ENCODE peak calls at places on chromosomes 1 and 21, in five cellular contexts. B is SK-N-SH, D is K562, S is PC-9, L is body of pancreas. J is an unnamed sample. For H3K4me1 and H3K36me3, the result is how much of the 10 kb centered on the place peaks cover.

GRCh38 chr1:43858324-43858723 is 75.3 kb upstream of the ARTN start:
- DNase-seq in L (peak), S (peak), B (peak), D (no peak), J (no peak)

GRCh38 chr1:198143797-198144196 is 13.0 kb upstream of the NEK7 start:
- DNase-seq in S (no peak), D (no peak), L (no peak), B (no peak), J (no peak)

GRCh38 chr1:65393345-65393744 is 27.1 kb upstream of the LEPR start:
- DNase-seq in S (no peak), B (no peak), D (peak), L (no peak), J (no peak)

GRCh38 chr1:185645686-185646085 is 88.5 kb upstream of the HMCN1 start:
- DNase-seq in B (no peak), L (no peak), S (no peak), D (no peak), J (no peak)

GRCh38 chr1:76802094-76802493 is 65.2 kb upstream of the ST6GALNAC5 start:
- DNase-seq in L (no peak), S (no peak), B (peak), D (no peak), J (no peak)

GRCh38 chr1:187871177-187871576 is 1042.4 kb downstream of the PLA2G4A start:
- DNase-seq in B (peak), L (no peak), D (no peak), S (no peak), J (no peak)

GRCh38 chr1:100516854-100517253 is 21.1 kb upstream of the GPR88 start:
- DNase-seq in B (no peak), D (no peak), L (no peak), S (no peak), J (no peak)

GRCh38 chr1:42177551-42177981 is 13.0 kb upstream of the GUCA2A start:
- DNase-seq in D (no peak), S (no peak), B (no peak), L (no peak), J (no peak)

GRCh38 chr1:180123463-180123936 is 31.2 kb upstream of the QSOX1 start:
- DNase-seq in B (no peak), S (peak), D (no peak), L (peak), J (no peak)

GRCh38 chr1:28983509-28984310 is 69.3 kb downstream of the EPB41 start:
- DNase-seq in L (peak), D (no peak), S (no peak), B (no peak), J (no peak)

GRCh38 chr1:48338257-48338656 is 115.7 kb downstream of the SLC5A9 start:
- DNase-seq in S (no peak), B (no peak), L (no peak), D (no peak), J (no peak)

GRCh38 chr1:1298861-1299685 is 8.7 kb downstream of the ACAP3 start:
- DNase-seq in D (no peak), B (peak), S (no peak), L (no peak), J (no peak)

GRCh38 chr1:147892731-147893214 is 9.8 kb upstream of the GJA8 start:
- DNase-seq in L (peak), S (peak), B (peak), D (peak), J (no peak)

GRCh38 chr21:30193201-30193600 is 22.7 kb downstream of the CLDN8 start:
- DNase-seq in D (no peak), L (no peak), S (no peak), B (no peak), J (no peak)

GRCh38 chr1:3483801-3484444 is 29.5 kb downstream of the ARHGEF16 start:
- DNase-seq in S (no peak), B (peak), D (peak), L (peak), J (peak)

GRCh38 chr1:14217384-14217783 is 381.1 kb upstream of the KAZN start:
- DNase-seq in D (no peak), L (no peak), S (no peak), B (no peak), J (no peak)

GRCh38 chr1:226199971-226200370 is 13.4 kb upstream of the ACBD3 start:
- DNase-seq in S (no peak), D (no peak), B (no peak), L (no peak), J (no peak)

GRCh38 chr21:28633803-28634572 is 358.7 kb downstream of the LTN1 start:
- DNase-seq in S (no peak), L (no peak), D (no peak), B (no peak), J (no peak)

GRCh38 chr21:45280178-45280821 is 7.4 kb downstream of the POFUT2 start:
- DNase-seq in B (no peak), D (no peak), L (no peak), S (no peak), J (no peak)

GRCh38 chr1:183871142-183871541 is 66.2 kb downstream of the RGL1 start:
- DNase-seq in D (no peak), L (no peak), S (peak), B (no peak), J (no peak)

GRCh38 chr1:54461731-54462596 is 55.8 kb upstream of the SSBP3 start:
- DNase-seq in D (no peak), S (no peak), B (peak), L (no peak), J (peak)

GRCh38 chr1:8661185-8662110 is 156.0 kb downstream of the RERE start:
- DNase-seq in S (peak), B (no peak), D (peak), L (peak), J (no peak)
- H3K4me1 ChIP-seq in S (under half), B (under half), D (under half), L (half or more), J (half or more)

DNA sequence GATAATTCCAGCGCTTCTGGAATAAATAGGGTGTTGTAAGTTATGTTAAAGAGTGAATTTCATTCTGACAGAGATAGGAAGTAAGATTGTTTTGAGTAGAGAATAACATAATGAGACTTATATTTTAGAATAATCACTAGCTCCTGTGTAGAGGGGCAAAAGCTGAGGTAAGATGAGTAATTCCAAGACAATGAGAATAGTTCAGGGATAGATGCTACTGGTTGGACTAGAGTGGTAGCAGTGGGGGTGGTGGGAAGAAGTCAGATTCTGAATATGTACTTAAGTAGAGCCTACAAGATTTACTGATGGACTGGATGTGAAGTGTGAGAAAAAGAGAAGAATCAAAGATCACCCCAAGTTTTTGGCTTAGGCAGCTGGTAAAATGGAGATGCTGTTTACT is 23.3 kb upstream of the MOV10 start:
- DNase-seq in D (no peak), L (no peak), S (no peak), B (no peak), J (no peak)
- H3K36me3 ChIP-seq in D (half or more), L (under half), S (half or more), B (half or more), J (under half)

DNA sequence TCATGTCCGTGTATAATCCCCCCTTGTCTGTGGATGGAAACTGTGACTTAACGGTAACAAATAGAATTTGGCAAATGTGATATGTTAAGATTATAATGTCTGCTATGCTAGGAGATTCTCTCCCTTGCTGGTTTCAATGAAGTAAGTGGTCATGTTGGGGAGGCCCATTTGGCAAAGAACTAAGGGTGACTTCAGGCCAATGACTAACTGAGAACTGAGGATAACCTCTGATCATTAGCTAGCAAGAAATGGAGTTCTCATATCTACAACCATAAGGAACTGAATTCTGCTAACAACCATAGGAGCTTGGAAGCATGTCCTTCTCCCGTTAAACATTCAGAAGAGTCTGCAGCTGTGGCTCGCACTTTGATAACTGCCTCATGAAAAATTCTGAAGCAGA is 2.3 kb downstream of the IFI44L start:
- DNase-seq in B (no peak), S (no peak), L (no peak), D (no peak), J (no peak)
- H3K4me3 ChIP-seq in B (no peak), S (no peak), L (no peak), D (no peak), J (no peak)

GRCh38 chr1:16175610-16176553 is 20.0 kb upstream of the EPHA2 start:
- DNase-seq in B (peak), L (peak), D (peak), S (peak), J (peak)

GRCh38 chr1:16177306-16177705 is 21.4 kb upstream of the EPHA2 start:
- DNase-seq in D (no peak), B (no peak), L (no peak), S (no peak), J (no peak)

GRCh38 chr1:16181887-16182719 is 26.2 kb upstream of the EPHA2 start:
- DNase-seq in S (peak), B (no peak), D (no peak), L (peak), J (peak)

GRCh38 chr1:16180291-16180824 is 24.5 kb upstream of the EPHA2 start:
- DNase-seq in S (peak), L (no peak), D (no peak), B (no peak), J (no peak)

GRCh38 chr1:16178596-16179497 is 23.0 kb upstream of the EPHA2 start:
- DNase-seq in D (no peak), L (no peak), S (peak), B (no peak), J (no peak)
- H3K4me1 ChIP-seq in D (under half), L (half or more), S (half or more), B (under half), J (under half)

GRCh38 chr1:150621497-150622113 is 7.8 kb downstream of the ENSA start:
- DNase-seq in D (peak), S (no peak), L (peak), B (peak), J (peak)
- H3K36me3 ChIP-seq in D (half or more), S (half or more), L (under half), B (under half), J (under half)

GRCh38 chr1:86832409-86832808 is 81.5 kb downstream of the SELENOF start:
- DNase-seq in S (no peak), L (no peak), B (no peak), D (no peak), J (no peak)
- H3K4me3 ChIP-seq in S (no peak), L (no peak), B (no peak), D (no peak), J (no peak)

GRCh38 chr1:169043823-169044222 is 62.7 kb upstream of the ATP1B1 start:
- DNase-seq in B (no peak), L (no peak), D (no peak), S (no peak), J (no peak)

GRCh38 chr1:169046671-169047070 is 59.8 kb upstream of the ATP1B1 start:
- DNase-seq in S (no peak), L (no peak), D (no peak), B (no peak), J (peak)

GRCh38 chr1:169042377-169042776 is 64.1 kb upstream of the ATP1B1 start:
- DNase-seq in L (no peak), D (no peak), S (no peak), B (no peak), J (no peak)

GRCh38 chr1:169044971-169045370 is 61.5 kb upstream of the ATP1B1 start:
- DNase-seq in B (no peak), S (no peak), L (no peak), D (no peak), J (no peak)

DNA sequence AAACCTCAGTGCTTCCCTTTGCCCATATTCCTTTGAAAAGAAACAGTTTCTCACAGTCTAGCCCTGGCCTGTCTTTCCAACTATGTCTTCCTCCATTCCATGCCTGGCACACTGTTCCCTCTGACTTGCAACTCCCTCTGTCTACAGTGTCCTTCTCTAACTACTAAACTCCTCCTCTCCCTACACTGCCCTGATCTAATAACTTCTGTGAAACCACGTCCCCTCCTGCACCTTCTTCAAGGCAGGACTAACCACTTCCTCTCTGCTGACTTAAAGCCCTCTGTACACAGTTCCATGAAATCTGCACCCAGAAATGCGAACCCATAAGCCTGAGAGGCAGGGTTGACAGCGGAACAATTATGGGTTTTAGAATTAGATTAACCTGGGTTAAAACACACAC is 62.2 kb upstream of the ATP1B1 start:
- DNase-seq in D (no peak), L (no peak), B (no peak), S (peak), J (no peak)
- H3K4me1 ChIP-seq in D (under half), L (under half), B (under half), S (under half), J (under half)

DNA sequence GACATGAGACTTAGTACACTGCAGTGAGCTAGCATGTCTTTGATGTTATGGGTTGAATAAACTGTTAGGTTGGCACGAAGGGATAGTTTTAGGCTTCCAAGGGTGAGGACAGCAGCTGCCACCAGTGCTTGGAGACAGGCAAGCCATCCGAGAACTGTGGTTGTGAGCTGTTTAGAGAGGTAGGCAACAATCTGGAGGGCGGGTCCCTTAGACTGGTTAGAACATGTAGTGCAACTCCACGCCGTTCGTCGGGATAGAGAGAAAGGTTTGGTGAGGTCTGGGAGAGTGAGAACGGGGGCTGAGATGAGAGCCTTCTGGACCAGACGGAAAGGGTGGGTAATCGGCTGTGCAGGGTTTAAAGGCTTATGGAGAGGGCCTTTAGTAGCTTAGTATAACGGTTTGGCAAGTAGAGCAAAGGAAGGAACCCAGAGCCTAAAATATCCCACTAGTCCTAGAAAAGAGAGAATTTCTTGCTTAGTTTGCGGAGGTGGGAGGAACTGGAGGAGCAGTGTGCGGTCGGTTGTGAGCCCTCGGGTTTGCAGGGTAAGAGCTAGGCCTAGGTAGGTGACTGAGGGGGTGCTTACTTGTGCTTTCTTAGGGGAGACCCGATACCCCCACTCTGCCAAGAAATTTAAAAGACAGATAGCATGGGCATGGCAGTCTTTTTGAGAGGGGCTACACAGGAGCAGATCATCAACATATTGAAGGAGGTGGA is 72.8 kb downstream of the CNST start:
- DNase-seq in D (no peak), B (no peak), L (no peak), S (no peak), J (no peak)
- H3K36me3 ChIP-seq in D (half or more), B (under half), L (under half), S (under half), J (under half)

GRCh38 chr1:155990340-155990739 is 12.0 kb upstream of the ARHGEF2 start:
- DNase-seq in D (no peak), S (no peak), L (no peak), B (no peak), J (no peak)

GRCh38 chr1:155984341-155984740 is 6.0 kb upstream of the ARHGEF2 start:
- DNase-seq in B (no peak), S (no peak), L (peak), D (no peak), J (no peak)

GRCh38 chr1:155989992-155990325 is 11.6 kb upstream of the ARHGEF2 start:
- DNase-seq in D (no peak), L (no peak), B (no peak), S (no peak), J (no peak)

GRCh38 chr1:155993595-155993994 is 15.2 kb upstream of the ARHGEF2 start:
- DNase-seq in S (no peak), L (no peak), B (no peak), D (no peak), J (no peak)

DNA sequence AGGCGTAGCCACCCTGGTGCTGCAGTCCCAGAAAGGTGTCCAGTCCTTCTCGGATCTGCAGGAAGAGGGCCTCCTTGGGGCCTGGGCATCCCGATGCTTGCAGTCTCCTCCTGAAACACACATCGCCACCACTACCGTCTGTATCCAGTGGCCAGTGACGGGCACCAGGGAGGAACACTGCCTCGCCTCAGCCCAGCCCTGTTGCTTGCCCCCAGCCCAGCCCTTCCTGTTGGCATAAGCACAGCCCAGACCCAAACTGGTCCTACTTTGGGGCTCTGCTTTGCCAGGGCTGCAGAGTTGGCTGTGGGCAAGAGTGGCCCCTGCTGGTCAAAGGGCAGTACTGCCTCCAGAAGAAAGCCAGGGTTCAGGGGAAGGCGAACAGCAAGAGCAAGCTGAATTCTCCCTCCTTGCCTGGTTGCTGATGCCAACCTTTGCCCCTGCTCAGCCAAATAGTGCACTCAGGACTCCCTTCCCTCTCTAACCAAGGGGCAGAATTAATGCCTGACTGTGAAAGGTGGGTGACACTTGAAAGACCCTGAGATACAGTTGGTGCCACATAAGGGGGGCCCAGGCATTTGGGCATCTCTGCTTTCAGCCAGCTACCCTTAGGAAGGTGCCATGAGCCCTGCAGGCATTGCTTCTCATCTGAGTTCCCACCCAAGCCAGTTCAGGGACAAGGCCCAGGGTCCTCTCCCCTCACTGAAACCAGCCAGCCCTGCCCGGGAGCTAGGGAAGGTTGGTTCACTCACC is 11.1 kb upstream of the ARHGEF2 start:
- DNase-seq in D (peak), S (no peak), L (peak), B (peak), J (peak)
- H3K4me3 ChIP-seq in D (no peak), S (no peak), L (no peak), B (no peak), J (no peak)

J was measured in transverse colon.